ENCODE peak calls at places on chromosomes 7 and 10, in seven cellular contexts. K is RPMI8226; G is mucosa of descending colon; L is iris pigment epithelial cell; Z is Calu3; H is stimulated activated CD4-positive, alpha-beta T cell treated with anti-CD3 and anti-CD28 coated beads, TNF-alpha, amount 100 ng/mL, for 4 hours; S is cardiac fibroblast. U is an unnamed sample.

GRCh38 chr10:133015816-133016462 is 71.8 kb upstream of the ADGRA1 start:
- DNase-seq in H (no peak), Z (no peak), G (no peak), S (no peak), L (no peak), K (no peak), U (no peak)

GRCh38 chr10:110817614-110818013 is 54.1 kb upstream of the PDCD4 start:
- DNase-seq in G (no peak), K (no peak), H (no peak), Z (no peak), S (no peak), L (no peak), U (no peak)

GRCh38 chr10:43070121-43071085 is 6.5 kb upstream of the RET start:
- DNase-seq in G (no peak), Z (no peak), S (no peak), L (no peak), K (peak), H (no peak), U (no peak)

GRCh38 chr10:5284311-5285057 is 80.3 kb upstream of the UCN3 start:
- DNase-seq in K (peak), L (peak), Z (no peak), S (peak), G (no peak), H (no peak), U (no peak)

GRCh38 chr10:93150289-93150688 is 76.6 kb downstream of the CYP26A1 start:
- DNase-seq in L (peak), H (no peak), S (peak), Z (peak), G (no peak), K (no peak), U (no peak)

GRCh38 chr7:67636363-67637355 is 640.0 kb downstream of the TYW1 start:
- DNase-seq in H (no peak), Z (no peak), S (no peak), L (no peak), G (no peak), K (peak), U (no peak)

GRCh38 chr10:33211123-33211878 is 123.2 kb downstream of the NRP1 start:
- DNase-seq in Z (no peak), S (peak), H (no peak), G (no peak), L (peak), K (peak), U (no peak)

GRCh38 chr7:25846722-25847121 is 305.3 kb upstream of the NFE2L3 start:
- DNase-seq in G (peak), S (peak), K (no peak), H (no peak), L (peak), Z (peak), U (peak)

GRCh38 chr7:89316584-89316983 is 521.0 kb upstream of the TEX47 start:
- DNase-seq in H (no peak), G (no peak), Z (no peak), K (no peak), S (no peak), L (no peak), U (no peak)

GRCh38 chr10:5665380-5666323 is 743 bp downstream of the ASB13 start:
- DNase-seq in K (peak), S (peak), L (peak), G (peak), Z (peak), H (no peak), U (peak)

GRCh38 chr7:69598081-69598486 is at the start of gene AUTS2:
- DNase-seq in S (peak), H (peak), L (peak), Z (no peak), G (peak), K (peak), U (peak)

GRCh38 chr7:27943261-27943660 is 203.3 kb downstream of the TAX1BP1 start:
- DNase-seq in L (no peak), Z (no peak), G (no peak), K (no peak), H (no peak), S (no peak), U (no peak)

GRCh38 chr10:104557966-104558365 is 83.1 kb upstream of the SORCS3 start:
- DNase-seq in K (no peak), G (no peak), L (no peak), Z (no peak), S (no peak), H (no peak), U (no peak)

GRCh38 chr7:158321936-158322615 is 265.5 kb downstream of the PTPRN2 start:
- DNase-seq in G (no peak), L (no peak), S (no peak), Z (no peak), H (no peak), K (no peak), U (no peak)

GRCh38 chr7:159024280-159024951 is 120.3 kb downstream of the VIPR2 start:
- DNase-seq in L (no peak), Z (no peak), K (no peak), G (no peak), H (no peak), S (no peak), U (no peak)

GRCh38 chr7:127946081-127946480 is 85.2 kb downstream of the LRRC4 start:
- DNase-seq in H (no peak), Z (peak), K (no peak), G (no peak), S (no peak), L (no peak), U (no peak)

GRCh38 chr10:13922591-13922990 is 335.8 kb downstream of the PRPF18 start:
- DNase-seq in S (peak), Z (no peak), L (peak), K (no peak), H (no peak), G (no peak), U (no peak)

GRCh38 chr7:107870427-107871000 is 20.5 kb upstream of the DLD start:
- DNase-seq in G (no peak), S (no peak), L (no peak), H (no peak), Z (no peak), K (no peak), U (no peak)

GRCh38 chr7:149723082-149723767 is 50.2 kb downstream of the ZNF467 start:
- DNase-seq in L (no peak), S (no peak), H (no peak), Z (no peak), G (no peak), K (no peak), U (no peak)

GRCh38 chr7:129864042-129864441 is 88.7 kb downstream of the UBE2H start:
- DNase-seq in H (no peak), G (no peak), L (no peak), K (no peak), S (peak), Z (no peak), U (no peak)

GRCh38 chr7:140726304-140726703 is 29.8 kb downstream of the NDUFB2 start:
- DNase-seq in H (no peak), K (peak), L (peak), G (no peak), S (peak), Z (no peak), U (no peak)

GRCh38 chr10:89515031-89515841 is 20.2 kb downstream of the SLC16A12 start:
- DNase-seq in S (peak), G (no peak), Z (no peak), L (peak), H (no peak), K (no peak), U (no peak)

GRCh38 chr7:121530251-121531174 is 134.4 kb upstream of the FAM3C start:
- DNase-seq in G (peak), L (peak), H (no peak), S (peak), K (peak), Z (peak), U (peak)

GRCh38 chr10:23438547-23439451 is at the start of gene OTUD1:
- DNase-seq in K (peak), S (peak), G (peak), H (peak), Z (peak), L (peak), U (peak)

GRCh38 chr7:516606-517456 is 2.8 kb downstream of the PDGFA start:
- DNase-seq in K (peak), Z (peak), H (no peak), L (peak), S (peak), G (peak), U (peak)